ENCODE peak calls at places on chromosome 20, in ten cellular contexts. Q, J, S, U, N, O, G, Z, V and X are unnamed samples.

GRCh38 chr20:57440678-57441509 is 49.7 kb downstream of the RBM38 start:
- DNase-seq in Q (no peak), J (peak; percentile 42), S (peak; percentile 28), U (no peak), N (no peak), O (peak; percentile 84), G (no peak), Z (peak; percentile 21), V (no peak), X (peak; percentile 93)

GRCh38 chr20:537983-538382 is 5.6 kb downstream of the CSNK2A1 start:
- DNase-seq in Q (no peak), J (no peak), S (no peak), U (no peak), N (no peak), O (no peak), G (no peak), Z (no peak), V (no peak), X (no peak)

GRCh38 chr20:37185681-37186080 is 6.3 kb upstream of the MROH8 start:
- DNase-seq in Q (no peak), J (no peak), S (no peak), U (no peak), N (no peak), O (no peak), G (no peak), Z (no peak), V (no peak), X (no peak)

GRCh38 chr20:45368221-45368980 is 5.4 kb downstream of the SYS1 start:
- DNase-seq in Q (no peak), J (no peak), S (no peak), U (no peak), N (no peak), O (peak; percentile 60), G (no peak), Z (no peak), V (no peak), X (no peak)

GRCh38 chr20:24699321-24700165 is 230.1 kb downstream of the SYNDIG1 start:
- DNase-seq in Q (no peak), J (no peak), S (no peak), U (peak; percentile 28), N (no peak), O (no peak), G (no peak), Z (no peak), V (no peak), X (no peak)

GRCh38 chr20:58839474-58839874 is 11.2 kb downstream of the GNAS-AS1 start:
- DNase-seq in Q (peak; percentile 44), J (peak; percentile 74), S (peak; percentile 26), U (no peak), N (no peak), O (no peak), G (peak; percentile 44), Z (no peak), V (peak; percentile 94), X (peak; percentile 68)

GRCh38 chr20:37624963-37625362 is 68.9 kb upstream of the CTNNBL1 start:
- DNase-seq in Q (no peak), J (no peak), S (no peak), U (no peak), N (no peak), O (no peak), G (no peak), Z (no peak), V (no peak), X (no peak)

GRCh38 chr20:37349517-37350491 is 3.9 kb downstream of the SRC start:
- DNase-seq in Q (no peak), J (no peak), S (peak; percentile 70), U (no peak), N (peak; percentile 14), O (no peak), G (no peak), Z (no peak), V (no peak), X (peak; percentile 39)

GRCh38 chr20:47438464-47439381 is 63.0 kb upstream of the NCOA3 start:
- DNase-seq in Q (no peak), J (peak; percentile 38), S (no peak), U (no peak), N (no peak), O (no peak), G (peak; percentile 63), Z (peak; percentile 85), V (no peak), X (no peak)

GRCh38 chr20:3871549-3872265 is 17.5 kb upstream of the PANK2 start:
- DNase-seq in Q (no peak), J (no peak), S (no peak), U (no peak), N (no peak), O (no peak), G (no peak), Z (peak; percentile 18), V (no peak), X (no peak)

GRCh38 chr20:41177636-41178035 is 40.3 kb downstream of the PLCG1 start:
- DNase-seq in Q (no peak), J (no peak), S (peak; percentile 94), U (peak; percentile 91), N (no peak), O (no peak), G (peak; percentile 25), Z (peak; percentile 86), V (peak; percentile 91), X (peak; percentile 65)

GRCh38 chr20:45355209-45355608 is 7.0 kb upstream of the SDC4 start:
- DNase-seq in Q (no peak), J (no peak), S (peak; percentile 77), U (peak; percentile 80), N (no peak), O (no peak), G (no peak), Z (peak; percentile 72), V (no peak), X (no peak)

GRCh38 chr20:47989957-47990356 is 204.7 kb upstream of the SULF2 start:
- DNase-seq in Q (peak; percentile 37), J (no peak), S (no peak), U (no peak), N (no peak), O (no peak), G (peak; percentile 29), Z (peak; percentile 30), V (no peak), X (no peak)

GRCh38 chr20:805713-806112 is 27.8 kb upstream of the FAM110A start:
- DNase-seq in Q (no peak), J (peak; percentile 77), S (peak; percentile 41), U (no peak), N (peak; percentile 16), O (no peak), G (no peak), Z (peak; percentile 9), V (no peak), X (no peak)

GRCh38 chr20:32050324-32050723 is 1.7 kb upstream of the HCK start:
- DNase-seq in Q (no peak), J (no peak), S (no peak), U (no peak), N (no peak), O (no peak), G (no peak), Z (no peak), V (no peak), X (no peak)

GRCh38 chr20:46040902-46041535 is 12.0 kb downstream of the SLC12A5 start:
- DNase-seq in Q (no peak), J (peak; percentile 88), S (peak; percentile 31), U (peak; percentile 39), N (no peak), O (no peak), G (peak; percentile 77), Z (peak; percentile 10), V (peak; percentile 89), X (no peak)

GRCh38 chr20:41453006-41453950 is 86.7 kb upstream of the EMILIN3 start:
- DNase-seq in Q (no peak), J (no peak), S (no peak), U (no peak), N (no peak), O (no peak), G (no peak), Z (no peak), V (no peak), X (no peak)

GRCh38 chr20:15012551-15012950 is 675.1 kb upstream of the FLRT3 start:
- DNase-seq in Q (peak; percentile 77), J (no peak), S (no peak), U (no peak), N (no peak), O (no peak), G (no peak), Z (no peak), V (no peak), X (no peak)

GRCh38 chr20:45873409-45874116 is 7.5 kb upstream of the ZSWIM1 start:
- DNase-seq in Q (no peak), J (no peak), S (no peak), U (no peak), N (no peak), O (no peak), G (no peak), Z (peak; percentile 50), V (no peak), X (no peak)

GRCh38 chr20:44170796-44171410 is 16.1 kb downstream of the JPH2 start:
- DNase-seq in Q (no peak), J (no peak), S (peak; percentile 59), U (peak; percentile 23), N (no peak), O (no peak), G (no peak), Z (no peak), V (no peak), X (no peak)